ENCODE peak calls at places on chromosomes 11 and 22, in four cellular contexts. D is WTC11, F is K562, G is HepG2. V is an unnamed sample.

GRCh38 chr11:63567044-63567840 is 4.1 kb upstream of the PLAAT2 start:
- DNase-seq in D (no peak), F (peak), G (peak), V (peak)

GRCh38 chr11:84722583-84723108 is 904.5 kb downstream of the DLG2 start:
- DNase-seq in G (no peak), D (peak), F (no peak), V (peak)

GRCh38 chr11:19972091-19972490 is 188.2 kb downstream of the DBX1 start:
- DNase-seq in G (no peak), F (no peak), D (no peak), V (no peak)

GRCh38 chr11:107545101-107545514 is 20.4 kb downstream of the ALKBH8 start:
- DNase-seq in D (no peak), F (no peak), G (no peak), V (no peak)

GRCh38 chr11:115247404-115247803 is 256.8 kb downstream of the CADM1 start:
- DNase-seq in F (no peak), G (peak), D (no peak), V (no peak)

GRCh38 chr11:18802381-18803257 is 11.0 kb upstream of the PTPN5 start:
- DNase-seq in F (peak), G (peak), D (peak), V (peak)

GRCh38 chr22:43481528-43482309 is 69.9 kb downstream of the MPPED1 start:
- DNase-seq in D (no peak), F (no peak), G (peak), V (no peak)

GRCh38 chr22:36425977-36426523 is 38.3 kb upstream of the MYH9 start:
- DNase-seq in F (peak), D (no peak), G (peak), V (no peak)

GRCh38 chr11:3203221-3204043 is 15.2 kb downstream of the MRGPRG start:
- DNase-seq in F (no peak), D (peak), G (no peak), V (no peak)

GRCh38 chr11:66221726-66222236 is 46.7 kb upstream of the RAB1B start:
- DNase-seq in D (no peak), F (no peak), G (no peak), V (peak)

DNA sequence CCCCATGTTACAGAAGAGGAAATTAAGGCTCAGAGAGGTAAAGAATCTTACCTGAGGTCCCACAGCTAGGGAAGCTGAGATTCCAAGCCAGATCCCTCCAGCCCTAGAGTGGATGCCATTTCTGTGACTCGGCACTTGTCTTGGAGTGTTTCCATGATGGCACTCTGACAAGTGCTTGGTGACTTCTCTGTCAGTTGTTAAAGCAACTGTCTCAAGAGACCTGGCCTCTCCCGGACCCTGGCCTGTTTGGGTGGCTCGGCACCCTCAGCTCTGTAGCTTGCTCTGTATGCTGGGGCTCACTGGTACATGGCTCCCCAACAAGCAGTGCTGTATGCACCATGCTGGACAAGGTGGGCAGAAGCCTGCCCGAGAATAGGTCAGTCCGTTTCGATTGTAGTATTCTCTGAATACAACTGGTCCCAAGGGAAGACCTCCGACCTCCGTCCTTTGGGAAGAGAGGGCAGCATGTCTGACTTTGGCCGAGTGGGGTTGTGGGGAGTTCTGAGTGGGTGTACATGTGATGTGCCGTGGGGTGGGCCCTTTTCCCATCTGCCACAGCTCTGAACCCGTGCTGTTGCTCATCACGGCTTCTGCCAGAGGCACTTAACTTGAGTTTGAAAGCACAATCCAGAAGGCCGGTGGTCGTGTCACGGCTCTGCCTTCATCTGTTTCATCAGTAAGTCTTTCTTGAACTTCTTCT is 12.4 kb downstream of the ACO2 start:
- DNase-seq in D (no peak), F (no peak), G (no peak), V (no peak)
- TF ChIP-seq NR3C1 in D (no peak), F (no peak), G (no peak), V (no peak)

GRCh38 chr11:88308576-88308975 is 29.0 kb downstream of the CTSC start:
- DNase-seq in G (no peak), D (peak), F (no peak), V (no peak)

GRCh38 chr11:88305430-88305829 is 32.1 kb downstream of the CTSC start:
- DNase-seq in D (no peak), G (no peak), F (no peak), V (no peak)

GRCh38 chr11:88306785-88307184 is 30.8 kb downstream of the CTSC start:
- DNase-seq in G (no peak), F (no peak), D (no peak), V (no peak)

GRCh38 chr11:88310246-88310645 is 27.3 kb downstream of the CTSC start:
- DNase-seq in G (no peak), D (no peak), F (no peak), V (no peak)

GRCh38 chr11:88307749-88308425 is 29.6 kb downstream of the CTSC start:
- DNase-seq in G (no peak), D (peak), F (no peak), V (no peak)
- TF ChIP-seq MAX in G (no peak), D (no peak), F (no peak), V (no peak)

DNA sequence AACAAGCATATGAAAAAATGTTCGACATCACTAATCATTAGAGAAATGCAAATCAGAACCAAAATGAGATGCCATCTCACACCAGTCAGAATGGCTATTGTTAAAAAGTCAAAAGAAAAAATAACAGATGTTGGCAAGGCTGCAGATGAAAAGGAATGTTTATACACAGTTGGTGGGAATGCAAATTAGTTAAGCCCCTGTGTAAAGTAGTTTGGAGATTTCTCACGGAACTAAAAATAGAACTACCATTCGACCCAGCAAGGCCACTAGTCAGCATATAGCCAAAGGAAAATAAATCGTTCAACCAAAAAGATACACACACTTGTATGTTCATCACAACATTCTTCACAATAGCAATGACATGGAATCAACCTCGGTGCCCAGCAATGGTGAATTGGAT is 503.2 kb downstream of the OPCML start:
- DNase-seq in D (no peak), G (no peak), F (no peak), V (no peak)
- TF ChIP-seq NR3C1 in D (no peak), G (no peak), F (no peak), V (no peak)

DNA sequence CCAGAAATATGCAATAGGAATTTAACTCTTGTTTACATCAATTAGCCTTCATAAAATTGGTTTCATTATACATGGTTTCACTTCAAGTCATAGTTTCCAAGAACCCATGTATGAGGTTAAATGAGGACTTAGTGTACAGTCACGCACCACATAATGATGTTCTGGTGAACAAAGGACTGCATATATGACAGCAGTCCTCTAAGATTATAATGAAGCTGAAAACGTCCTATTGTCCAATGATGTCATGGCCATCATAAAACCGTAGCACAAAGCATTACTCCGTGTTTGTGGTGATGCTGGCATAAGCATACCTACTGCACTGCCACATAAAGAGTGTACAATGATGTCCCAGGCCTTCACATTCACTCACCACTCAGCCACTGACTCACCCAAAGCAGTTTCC is 31.1 kb downstream of the SMCO4 start:
- DNase-seq in G (no peak), F (no peak), D (no peak), V (no peak)
- TF ChIP-seq MAX in G (no peak), F (no peak), D (no peak), V (no peak)

GRCh38 chr11:83118814-83119213 is 38.1 kb upstream of the PCF11 start:
- DNase-seq in F (no peak), D (no peak), G (no peak), V (no peak)

GRCh38 chr11:83112886-83113285 is 41.2 kb upstream of the RAB30 start:
- DNase-seq in G (no peak), D (no peak), F (no peak), V (no peak)

GRCh38 chr11:83115992-83116641 is 40.8 kb upstream of the PCF11 start:
- DNase-seq in F (no peak), D (no peak), G (no peak), V (no peak)

GRCh38 chr11:83119216-83119615 is 37.7 kb upstream of the PCF11 start:
- DNase-seq in D (no peak), F (no peak), G (no peak), V (no peak)

DNA sequence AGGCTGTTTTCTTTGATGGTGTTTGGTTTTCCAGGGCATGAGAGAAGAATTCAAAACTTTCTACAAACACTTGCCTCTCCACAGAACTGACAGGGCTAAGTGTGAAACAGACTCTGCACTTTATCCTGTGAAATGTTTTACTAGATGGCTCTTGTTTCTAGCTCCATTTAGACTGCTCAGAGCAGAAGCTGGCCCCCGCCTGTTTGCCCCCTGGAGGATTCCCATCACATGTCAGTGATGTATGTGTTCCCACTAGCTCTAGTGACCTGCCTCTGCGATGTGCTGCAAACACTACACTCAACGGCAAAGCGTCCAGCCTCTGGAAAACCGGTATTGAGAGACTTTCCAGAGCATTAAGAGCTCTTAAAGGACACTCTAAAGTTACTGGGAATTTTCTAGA is 41.4 kb upstream of the PCF11 start:
- DNase-seq in F (no peak), D (no peak), G (peak), V (no peak)
- TF ChIP-seq NR3C1 in F (no peak), D (no peak), G (no peak), V (no peak)

GRCh38 chr22:29380032-29380781 is 8.2 kb downstream of the AP1B1 start:
- DNase-seq in G (no peak), D (no peak), F (no peak), V (no peak)

GRCh38 chr22:29377979-29378378 is 10.4 kb downstream of the AP1B1 start:
- DNase-seq in F (no peak), D (no peak), G (no peak), V (no peak)

GRCh38 chr22:29379258-29379657 is 9.1 kb downstream of the AP1B1 start:
- DNase-seq in F (no peak), D (no peak), G (no peak), V (no peak)

GRCh38 chr22:29382575-29383328 is 5.6 kb downstream of the AP1B1 start:
- DNase-seq in D (no peak), G (no peak), F (no peak), V (no peak)

DNA sequence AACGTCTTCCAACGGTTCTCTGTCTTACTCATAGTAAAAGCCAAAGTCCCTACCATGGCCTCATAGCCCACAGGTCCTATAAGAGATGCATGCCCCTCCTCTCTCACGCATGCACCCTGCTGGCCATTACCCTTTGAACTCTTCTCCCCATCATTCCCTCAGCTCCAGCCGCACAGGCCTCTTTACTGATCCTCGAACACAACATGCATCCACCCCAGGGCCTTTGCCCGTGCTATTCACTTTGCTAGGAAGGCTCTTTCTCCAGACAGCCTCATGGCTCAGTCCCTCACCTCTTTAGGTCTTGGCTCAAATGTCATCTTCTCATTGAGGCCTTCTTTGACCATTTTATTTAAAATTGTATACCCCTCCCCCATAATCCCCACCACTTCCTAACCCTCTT is 7.5 kb downstream of the AP1B1 start:
- DNase-seq in G (no peak), F (peak), D (no peak), V (no peak)
- TF ChIP-seq MAX in G (no peak), F (no peak), D (no peak), V (no peak)

V was measured in A549.